ENCODE peak calls at places on chromosome 14, in four cellular contexts. H is stomach; L is pancreas; X is CD8-positive, alpha-beta T cell. B is an unnamed sample. For H3K27me3 and H3K4me1, the result is how much of the 10 kb centered on the place peaks cover.

GRCh38 chr14:53634793-53635192 is 321.8 kb downstream of the BMP4 start:
- DNase-seq in H (no peak), L (no peak), X (no peak), B (no peak)

GRCh38 chr14:52458721-52459085 is 93.6 kb downstream of the TXNDC16 start:
- DNase-seq in H (no peak), L (no peak), X (no peak), B (no peak)

GRCh38 chr14:101066826-101067508 is 163.4 kb upstream of the RTL1 start:
- DNase-seq in H (no peak), L (peak), X (no peak), B (peak)

GRCh38 chr14:73712540-73713141 is 1.5 kb downstream of the PNMA1 start:
- DNase-seq in H (no peak), L (no peak), X (peak), B (no peak)

GRCh38 chr14:106657460-106657859 is 1131.1 kb downstream of the TMEM121 start:
- DNase-seq in H (no peak), L (peak), X (peak), B (no peak)

GRCh38 chr14:23632461-23633159 is 3.6 kb upstream of the DHRS2 start:
- DNase-seq in H (no peak), L (no peak), X (no peak), B (no peak)

GRCh38 chr14:61609143-61609851 is 86.0 kb upstream of the HIF1A start:
- DNase-seq in H (no peak), L (no peak), X (no peak), B (no peak)

GRCh38 chr14:39232554-39233415 is 930 bp upstream of the MIA2 start:
- DNase-seq in H (no peak), L (no peak), X (no peak), B (no peak)

GRCh38 chr14:51019089-51019488 is 74.8 kb upstream of the PYGL start:
- DNase-seq in H (no peak), L (no peak), X (no peak), B (no peak)

GRCh38 chr14:86824167-86824566 is 1168.8 kb downstream of the GALC start:
- DNase-seq in H (no peak), L (no peak), X (no peak), B (no peak)

GRCh38 chr14:65329911-65330310 is 82.6 kb upstream of the FUT8 start:
- DNase-seq in H (no peak), L (no peak), X (no peak), B (no peak)

GRCh38 chr14:51182166-51182565 is 57.9 kb upstream of the TMX1 start:
- DNase-seq in H (no peak), L (no peak), X (no peak), B (no peak)

GRCh38 chr14:88599761-88600439 is 37.1 kb downstream of the ZC3H14 start:
- DNase-seq in H (no peak), L (no peak), X (no peak), B (no peak)

GRCh38 chr14:51521764-51522163 is 129.9 kb upstream of the FRMD6 start:
- DNase-seq in H (no peak), L (no peak), X (no peak), B (no peak)

GRCh38 chr14:101894365-101895113 is 69.8 kb upstream of the DYNC1H1 start:
- DNase-seq in H (no peak), L (no peak), X (no peak), B (no peak)

GRCh38 chr14:33163109-33163508 is 224.4 kb downstream of the NPAS3 start:
- DNase-seq in H (no peak), L (no peak), X (no peak), B (no peak)
- H3K27me3 ChIP-seq in H (under half), L (under half), X (under half), B (under half)

GRCh38 chr14:103123128-103123633 is at the start of gene TNFAIP2:
- DNase-seq in H (no peak), L (no peak), X (no peak), B (peak)
- H3K4me1 ChIP-seq in H (half or more), L (under half), X (under half), B (under half)

DNA sequence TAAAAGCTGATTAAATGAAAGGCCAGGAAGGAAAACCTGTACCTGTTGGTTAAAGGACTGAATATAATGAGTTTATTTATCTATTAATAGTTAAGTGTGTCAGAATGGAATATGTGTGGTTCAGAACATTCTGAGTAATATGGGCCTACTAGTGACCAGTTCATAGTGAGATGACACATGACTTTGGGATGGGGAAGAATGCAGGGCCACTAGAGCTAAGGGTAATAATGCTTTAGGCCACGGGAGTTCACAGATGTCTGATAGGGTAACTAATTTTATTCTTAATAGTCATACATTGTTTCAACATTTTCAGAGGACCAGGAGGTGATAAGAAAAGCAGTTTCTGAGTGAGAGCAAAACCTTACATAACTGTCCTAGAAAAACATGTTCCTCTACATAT is 247.8 kb upstream of the OR4E1 start:
- DNase-seq in H (no peak), L (no peak), X (no peak), B (no peak)
- H3K27me3 ChIP-seq in H (under half), L (under half), X (under half), B (under half)

DNA sequence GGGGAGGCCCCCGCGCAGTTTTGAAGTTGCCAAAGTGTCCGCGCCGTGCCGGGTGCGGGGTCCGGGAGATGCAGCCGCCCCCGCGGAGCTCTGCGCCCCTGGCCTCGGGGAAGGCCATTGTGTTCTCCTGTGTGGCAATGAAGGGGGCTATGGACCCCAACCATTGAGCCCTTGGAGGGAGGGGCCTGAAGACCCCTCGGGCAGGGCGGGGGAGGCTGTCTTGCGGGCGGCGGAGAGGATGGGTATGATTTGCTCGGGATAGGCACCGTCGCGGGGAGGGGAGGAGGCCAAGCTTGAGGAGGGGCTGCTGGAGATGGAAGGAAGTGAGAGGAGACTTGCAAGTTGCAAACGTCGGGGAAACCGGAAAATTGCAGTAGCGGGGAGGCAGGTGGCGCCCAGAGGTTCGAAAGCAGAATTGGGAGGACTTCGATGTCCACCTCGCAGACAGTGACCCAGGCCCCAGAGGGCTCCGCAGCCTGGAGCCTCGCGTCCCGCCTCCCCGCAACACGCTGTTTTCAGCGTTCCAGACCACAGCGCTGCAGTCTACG is 25.4 kb downstream of the BCL11B start:
- DNase-seq in H (no peak), L (no peak), X (peak), B (no peak)
- H3K4me1 ChIP-seq in H (under half), L (under half), X (half or more), B (under half)

GRCh38 chr14:92321701-92322100 is 1.3 kb upstream of the SLC24A4 start:
- DNase-seq in H (no peak), L (no peak), X (no peak), B (no peak)
- H3K27me3 ChIP-seq in H (under half), L (under half), X (under half), B (under half)

GRCh38 chr14:20609215-20610001 is 18.2 kb upstream of the RNASE12 start:
- DNase-seq in H (peak), L (peak), X (peak), B (no peak)
- H3K4me1 ChIP-seq in H (under half), L (under half), X (under half), B (under half)